ENCODE peak calls at places on chromosome 7, in four cellular contexts. F, Q, H and C are unnamed samples.

GRCh38 chr7:127890726-127891125 is 140.5 kb downstream of the LRRC4 start:
- DNase-seq in Q (no peak), H (no peak), F (no peak), C (no peak)

GRCh38 chr7:38054199-38054598 is 123.8 kb upstream of the STARD3NL start:
- DNase-seq in Q (no peak), F (no peak), H (no peak), C (no peak)

GRCh38 chr7:6831018-6831725 is 5.1 kb upstream of the CCZ1B start:
- DNase-seq in Q (no peak), H (no peak), F (no peak), C (no peak)

GRCh38 chr7:148527717-148528168 is 62.8 kb upstream of the C7orf33 start:
- DNase-seq in H (peak; percentile 27), Q (peak; percentile 91), F (peak; percentile 83), C (peak; percentile 37)

GRCh38 chr7:27151945-27152815 is at the start of gene HOXA3:
- DNase-seq in F (no peak), Q (peak; percentile 10), H (no peak), C (no peak)

GRCh38 chr7:26013551-26014083 is 138.4 kb upstream of the NFE2L3 start:
- DNase-seq in H (no peak), Q (no peak), F (no peak), C (no peak)

GRCh38 chr7:156993021-156993924 is 17.2 kb downstream of the MNX1 start:
- DNase-seq in Q (no peak), H (no peak), F (no peak), C (no peak)

GRCh38 chr7:84043661-84044191 is 150.9 kb downstream of the SEMA3A start:
- DNase-seq in H (no peak), F (no peak), Q (no peak), C (no peak)

GRCh38 chr7:107874605-107875446 is 16.2 kb upstream of the DLD start:
- DNase-seq in Q (peak; percentile 57), H (no peak), F (peak; percentile 54), C (no peak)

GRCh38 chr7:105055084-105055483 is 41.1 kb downstream of the KMT2E start:
- DNase-seq in F (no peak), Q (no peak), H (no peak), C (no peak)

GRCh38 chr7:98878365-98879197 is at the start of gene TRRAP:
- DNase-seq in F (peak; percentile 81), H (peak; percentile 28), Q (peak; percentile 80), C (no peak)

GRCh38 chr7:84256481-84256880 is 61.9 kb upstream of the SEMA3A start:
- DNase-seq in Q (no peak), H (no peak), F (no peak), C (no peak)

GRCh38 chr7:121872831-121873764 is at the start of gene PTPRZ1:
- DNase-seq in F (peak; percentile 71), H (no peak), Q (peak; percentile 25), C (peak; percentile 11)

GRCh38 chr7:155069992-155070827 is at the start of gene HTR5A:
- DNase-seq in F (peak; percentile 99), Q (peak; percentile 28), H (peak; percentile 23), C (peak; percentile 91)

GRCh38 chr7:138008588-138009349 is 6.9 kb upstream of the CREB3L2 start:
- DNase-seq in F (peak; percentile 23), Q (peak; percentile 15), H (no peak), C (no peak)

GRCh38 chr7:127390186-127390816 is 2.2 kb downstream of the ZNF800 start:
- DNase-seq in H (no peak), F (no peak), Q (no peak), C (no peak)

GRCh38 chr7:27155816-27156507 is 513 bp downstream of the HOXA7 start:
- DNase-seq in H (no peak), Q (peak; percentile 6), F (no peak), C (no peak)

GRCh38 chr7:107902381-107902780 is 11.4 kb downstream of the DLD start:
- DNase-seq in H (no peak), Q (no peak), F (no peak), C (no peak)

GRCh38 chr7:30351724-30352123 is 67.3 kb downstream of the ZNRF2 start:
- DNase-seq in F (no peak), Q (no peak), H (no peak), C (no peak)

GRCh38 chr7:30351274-30351673 is 66.9 kb downstream of the ZNRF2 start:
- DNase-seq in Q (no peak), H (no peak), F (no peak), C (no peak)

GRCh38 chr7:30353932-30354607 is 69.7 kb downstream of the ZNRF2 start:
- DNase-seq in Q (no peak), H (no peak), F (no peak), C (no peak)

GRCh38 chr7:30353532-30353931 is 69.1 kb downstream of the ZNRF2 start:
- DNase-seq in F (no peak), Q (no peak), H (no peak), C (no peak)

DNA sequence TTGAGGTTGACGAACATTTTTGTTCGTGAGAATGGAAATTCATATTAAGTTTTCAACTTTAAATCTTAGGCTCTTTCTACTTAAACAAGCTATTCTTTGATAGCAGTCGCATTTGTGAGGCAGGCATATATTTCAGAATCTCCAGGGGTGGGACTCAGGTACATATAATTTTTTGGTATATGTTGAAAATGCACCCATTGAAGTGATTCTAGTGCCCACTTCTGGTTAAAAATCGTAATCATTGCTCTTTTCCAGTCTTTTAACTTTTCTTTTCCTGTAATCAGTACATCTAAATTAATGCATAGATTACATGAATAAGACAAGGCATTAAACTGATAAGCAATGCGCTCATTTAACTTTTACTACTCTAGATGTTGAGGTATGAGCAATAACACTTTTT is 67.8 kb downstream of the ZNRF2 start:
- DNase-seq in Q (no peak), H (no peak), F (no peak), C (no peak)
- TF ChIP-seq CTCF in Q (peak; percentile 7), H (no peak), F (no peak), C (no peak)

GRCh38 chr7:135380351-135380750 is 129.6 kb downstream of the CNOT4 start:
- DNase-seq in H (no peak), F (no peak), Q (no peak), C (no peak)
- TF ChIP-seq CTCF in H (no peak), F (no peak), Q (no peak), C (no peak)

GRCh38 chr7:45940939-45941338 is 19.9 kb upstream of the IGFBP3 start:
- DNase-seq in Q (no peak), F (no peak), H (no peak), C (no peak)

GRCh38 chr7:45937862-45938261 is 16.8 kb upstream of the IGFBP3 start:
- DNase-seq in F (no peak), H (no peak), Q (no peak), C (no peak)

GRCh38 chr7:45937301-45937700 is 16.2 kb upstream of the IGFBP3 start:
- DNase-seq in F (no peak), Q (no peak), H (no peak), C (no peak)

GRCh38 chr7:45939574-45939973 is 18.5 kb upstream of the IGFBP3 start:
- DNase-seq in H (no peak), Q (no peak), F (no peak), C (no peak)

DNA sequence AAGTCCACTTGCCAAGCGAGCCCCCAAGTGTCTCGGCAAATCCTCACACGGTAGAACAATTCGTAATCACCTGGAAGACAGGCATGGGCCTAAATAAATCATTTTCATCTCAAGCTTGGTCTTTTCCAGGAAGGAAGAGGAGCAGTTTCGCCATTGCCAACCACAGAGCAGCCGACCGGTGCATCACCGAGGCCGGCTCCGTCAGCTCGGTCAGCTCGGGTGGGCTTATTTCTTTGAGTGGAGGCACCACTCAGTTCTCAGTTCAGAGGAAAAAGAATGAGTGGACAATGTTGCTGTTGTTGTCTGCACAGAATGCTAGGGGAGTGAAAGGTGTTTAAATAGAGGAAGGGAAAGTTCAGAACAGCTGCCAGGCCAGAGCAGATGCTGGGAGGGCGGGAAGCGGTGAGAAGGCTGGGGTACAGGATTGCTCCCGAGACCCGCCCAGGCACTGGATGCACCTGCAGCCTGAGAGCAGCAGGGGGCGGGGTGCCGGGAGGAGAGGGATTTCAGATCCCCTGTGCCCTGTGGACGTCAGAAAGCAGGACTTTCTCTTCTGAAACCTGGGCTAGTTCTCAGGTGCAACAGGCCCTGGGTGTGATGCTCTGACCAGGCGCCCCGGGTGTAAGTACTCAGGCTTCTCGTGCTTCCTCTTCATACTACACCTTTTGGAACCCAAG is 17.7 kb upstream of the IGFBP3 start:
- DNase-seq in F (peak; percentile 30), H (no peak), Q (no peak), C (no peak)
- TF ChIP-seq CTCF in F (peak; percentile 33), H (no peak), Q (peak; percentile 21), C (peak; percentile 24)

GRCh38 chr7:134114992-134115391 is 12.1 kb upstream of the LRGUK start:
- DNase-seq in H (no peak), F (no peak), Q (no peak), C (no peak)
- TF ChIP-seq CTCF in H (no peak), F (no peak), Q (no peak), C (no peak)

GRCh38 chr7:14924398-14924797 is 21.8 kb upstream of the DGKB start:
- DNase-seq in Q (no peak), H (no peak), F (no peak), C (no peak)
- TF ChIP-seq CTCF in Q (no peak), H (no peak), F (no peak), C (peak; percentile 22)

DNA sequence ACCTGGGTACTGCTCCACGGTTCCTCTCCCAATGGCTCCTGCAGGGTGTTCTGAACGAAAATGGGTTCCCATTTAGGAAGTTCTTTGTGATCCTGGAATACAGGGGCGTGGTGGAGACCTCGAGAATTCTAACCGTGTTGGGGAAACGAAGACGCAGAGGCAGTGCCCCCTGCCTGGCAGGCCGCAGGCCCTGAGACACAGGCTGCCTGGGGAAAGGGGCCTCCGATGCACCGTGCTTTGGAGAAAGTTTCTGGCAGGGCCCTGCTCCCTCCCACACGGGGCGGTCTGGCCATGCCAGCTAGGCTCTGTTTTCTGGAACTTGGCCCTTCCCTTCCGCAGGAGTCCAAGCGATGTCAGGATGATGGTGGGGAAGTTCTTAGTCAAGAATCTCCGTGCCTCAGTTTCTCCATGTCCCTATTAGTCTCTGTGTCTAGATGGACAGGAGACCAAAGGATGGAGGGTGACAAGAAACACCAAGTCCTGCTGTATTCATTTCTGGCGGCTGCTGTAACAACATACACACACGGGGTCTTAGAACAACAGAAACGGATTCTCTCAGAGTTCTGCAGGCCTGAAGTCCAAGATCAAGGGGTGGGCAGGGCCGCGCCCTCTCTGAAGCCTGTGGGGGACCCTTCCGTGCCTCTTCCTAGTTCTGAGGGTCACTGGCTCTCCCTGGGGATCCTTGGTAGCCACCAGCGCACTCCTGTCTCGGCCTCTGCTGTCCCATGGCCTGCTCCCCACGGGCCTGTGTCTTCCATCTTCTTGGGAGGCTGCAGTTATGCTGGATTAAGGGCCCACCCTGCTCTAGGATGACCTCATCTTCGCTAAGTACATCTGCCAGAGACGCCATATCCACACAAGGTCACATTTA is 27.7 kb downstream of the PRKAG2 start:
- DNase-seq in Q (no peak), F (no peak), H (no peak), C (no peak)
- TF ChIP-seq CTCF in Q (no peak), F (no peak), H (no peak), C (no peak)

GRCh38 chr7:44348300-44348699 is 22.9 kb upstream of the CAMK2B start:
- DNase-seq in H (no peak), Q (peak; percentile 39), F (peak; percentile 28), C (no peak)
- TF ChIP-seq CTCF in H (no peak), Q (peak; percentile 45), F (no peak), C (peak; percentile 12)

DNA sequence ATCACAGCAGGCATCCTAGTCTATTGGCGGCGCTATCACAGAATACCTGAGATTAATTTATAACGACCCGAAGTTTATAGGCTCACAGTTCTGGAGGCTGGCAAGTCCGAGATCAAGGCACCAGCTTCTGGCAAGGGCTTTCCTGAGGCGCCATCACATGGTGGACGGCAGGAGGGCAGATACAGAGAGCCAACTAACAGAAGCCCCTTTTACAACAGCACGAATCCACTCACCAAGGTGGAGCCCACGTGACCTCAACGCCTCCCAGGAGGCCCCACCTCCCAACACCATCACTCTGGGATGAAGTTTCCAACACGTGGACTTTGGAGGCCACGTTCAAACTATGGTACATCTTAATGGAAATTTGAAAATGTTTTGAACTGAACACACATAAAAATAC is 255.3 kb downstream of the ELFN1 start:
- DNase-seq in H (no peak), F (no peak), Q (peak; percentile 62), C (no peak)
- TF ChIP-seq CTCF in H (no peak), F (no peak), Q (peak; percentile 74), C (peak; percentile 36)